ENCODE peak calls at places on chromosome 1, in four cellular contexts. One of them, this sample, is unnamed.

GRCh38 chr1:205961970-205962820 is 18.9 kb upstream of the SLC26A9 start:
- DNase-seq in A549: no peak
- DNase-seq in iPS-NIHi11: no peak
- DNase-seq in activated gamma-delta T cell: no peak
- DNase-seq in this sample: peak

GRCh38 chr1:15110128-15110866 is 43.2 kb upstream of the TMEM51 start:
- DNase-seq in A549: peak
- DNase-seq in iPS-NIHi11: no peak
- DNase-seq in activated gamma-delta T cell: no peak
- DNase-seq in this sample: no peak

GRCh38 chr1:239819756-239820155 is 271.9 kb upstream of the FMN2 start:
- DNase-seq in A549: no peak
- DNase-seq in iPS-NIHi11: no peak
- DNase-seq in activated gamma-delta T cell: no peak
- DNase-seq in this sample: no peak

GRCh38 chr1:158126425-158126824 is 54.3 kb upstream of the CD1D start:
- DNase-seq in A549: no peak
- DNase-seq in iPS-NIHi11: no peak
- DNase-seq in activated gamma-delta T cell: no peak
- DNase-seq in this sample: no peak

GRCh38 chr1:204359474-204360255 is at the start of gene PLEKHA6:
- DNase-seq in A549: no peak
- DNase-seq in iPS-NIHi11: peak
- DNase-seq in activated gamma-delta T cell: no peak
- DNase-seq in this sample: peak

GRCh38 chr1:54248966-54249365 is 49.0 kb downstream of the MRPL37 start:
- DNase-seq in A549: no peak
- DNase-seq in iPS-NIHi11: no peak
- DNase-seq in activated gamma-delta T cell: no peak
- DNase-seq in this sample: no peak

GRCh38 chr1:164702216-164702615 is 143.2 kb downstream of the PBX1 start:
- DNase-seq in A549: peak
- DNase-seq in iPS-NIHi11: no peak
- DNase-seq in activated gamma-delta T cell: no peak
- DNase-seq in this sample: peak

GRCh38 chr1:31739281-31739853 is 24.8 kb downstream of the ADGRB2 start:
- DNase-seq in A549: no peak
- DNase-seq in iPS-NIHi11: peak
- DNase-seq in activated gamma-delta T cell: no peak
- DNase-seq in this sample: no peak

GRCh38 chr1:228405979-228406265 is 713 bp downstream of the TRIM11 start:
- DNase-seq in A549: no peak
- DNase-seq in iPS-NIHi11: no peak
- DNase-seq in activated gamma-delta T cell: no peak
- DNase-seq in this sample: no peak

GRCh38 chr1:214989341-214989740 is 93.2 kb upstream of the KCNK2 start:
- DNase-seq in A549: no peak
- DNase-seq in iPS-NIHi11: no peak
- DNase-seq in activated gamma-delta T cell: no peak
- DNase-seq in this sample: peak

GRCh38 chr1:211196880-211197279 is 62.3 kb upstream of the RCOR3 start:
- DNase-seq in A549: no peak
- DNase-seq in iPS-NIHi11: no peak
- DNase-seq in activated gamma-delta T cell: no peak
- DNase-seq in this sample: no peak

GRCh38 chr1:202586018-202586821 is 124.0 kb downstream of the SYT2 start:
- DNase-seq in A549: no peak
- DNase-seq in iPS-NIHi11: no peak
- DNase-seq in activated gamma-delta T cell: no peak
- DNase-seq in this sample: peak

GRCh38 chr1:11654571-11655262 is at the start of gene FBXO44:
- DNase-seq in A549: no peak
- DNase-seq in iPS-NIHi11: peak
- DNase-seq in activated gamma-delta T cell: peak
- DNase-seq in this sample: no peak

GRCh38 chr1:110007045-110007444 is 22.5 kb downstream of the AHCYL1 start:
- DNase-seq in A549: no peak
- DNase-seq in iPS-NIHi11: no peak
- DNase-seq in activated gamma-delta T cell: no peak
- DNase-seq in this sample: no peak

GRCh38 chr1:23751050-23751814 is 8.0 kb downstream of the ELOA start:
- DNase-seq in A549: peak
- DNase-seq in iPS-NIHi11: peak
- DNase-seq in activated gamma-delta T cell: no peak
- DNase-seq in this sample: peak

GRCh38 chr1:229064320-229064908 is 206.5 kb upstream of the RAB4A start:
- DNase-seq in A549: peak
- DNase-seq in iPS-NIHi11: no peak
- DNase-seq in activated gamma-delta T cell: no peak
- DNase-seq in this sample: peak

GRCh38 chr1:243968413-243968812 is 82.7 kb upstream of the ZBTB18 start:
- DNase-seq in A549: no peak
- DNase-seq in iPS-NIHi11: no peak
- DNase-seq in activated gamma-delta T cell: no peak
- DNase-seq in this sample: peak

GRCh38 chr1:27992271-27992670 is 32.5 kb downstream of the XKR8 start:
- DNase-seq in A549: no peak
- DNase-seq in iPS-NIHi11: no peak
- DNase-seq in activated gamma-delta T cell: no peak
- DNase-seq in this sample: no peak

GRCh38 chr1:14924012-14924452 is 229.5 kb upstream of the TMEM51 start:
- DNase-seq in A549: peak
- DNase-seq in iPS-NIHi11: peak
- DNase-seq in activated gamma-delta T cell: peak
- DNase-seq in this sample: peak

GRCh38 chr1:204576422-204576821 is 60.2 kb downstream of the MDM4 start:
- DNase-seq in A549: no peak
- DNase-seq in iPS-NIHi11: peak
- DNase-seq in activated gamma-delta T cell: no peak
- DNase-seq in this sample: no peak

GRCh38 chr1:77664923-77665516 is 17.4 kb downstream of the ZZZ3 start:
- DNase-seq in A549: no peak
- DNase-seq in iPS-NIHi11: no peak
- DNase-seq in activated gamma-delta T cell: no peak
- DNase-seq in this sample: no peak

GRCh38 chr1:54987830-54988705 is 7.6 kb downstream of the TMEM61 start:
- DNase-seq in A549: no peak
- DNase-seq in iPS-NIHi11: no peak
- DNase-seq in activated gamma-delta T cell: no peak
- DNase-seq in this sample: no peak

GRCh38 chr1:169570172-169570574 is 16.1 kb downstream of the F5 start:
- DNase-seq in A549: no peak
- DNase-seq in iPS-NIHi11: no peak
- DNase-seq in activated gamma-delta T cell: no peak
- DNase-seq in this sample: no peak

GRCh38 chr1:206489980-206490534 is 17.3 kb upstream of the RASSF5 start:
- DNase-seq in A549: peak
- DNase-seq in iPS-NIHi11: peak
- DNase-seq in activated gamma-delta T cell: no peak
- DNase-seq in this sample: peak

This sample was measured in M059J.